ENCODE peak calls at places on chromosomes 6 and 20, in nine cellular contexts. One of them, this sample, is unnamed.

GRCh38 chr20:37920270-37920669 is 17.3 kb downstream of the VSTM2L start:
- DNase-seq in mucosa of descending colon: no peak
- DNase-seq in myocyte: no peak
- DNase-seq in NCI-H2081: no peak
- DNase-seq in hypothalamus: no peak
- DNase-seq in RPMI8226: peak
- DNase-seq in WTC11: no peak
- DNase-seq in left cardiac atrium: no peak
- DNase-seq in posterior vena cava: no peak
- DNase-seq in this sample: no peak

GRCh38 chr6:54935739-54936138 is 89.2 kb downstream of the FAM83B start:
- DNase-seq in mucosa of descending colon: no peak
- DNase-seq in myocyte: peak
- DNase-seq in NCI-H2081: no peak
- DNase-seq in hypothalamus: no peak
- DNase-seq in RPMI8226: no peak
- DNase-seq in WTC11: no peak
- DNase-seq in left cardiac atrium: no peak
- DNase-seq in posterior vena cava: no peak
- DNase-seq in this sample: no peak

GRCh38 chr6:41386594-41386993 is 51.2 kb downstream of the NCR2 start:
- DNase-seq in mucosa of descending colon: no peak
- DNase-seq in myocyte: no peak
- DNase-seq in NCI-H2081: no peak
- DNase-seq in hypothalamus: no peak
- DNase-seq in RPMI8226: no peak
- DNase-seq in WTC11: no peak
- DNase-seq in left cardiac atrium: no peak
- DNase-seq in posterior vena cava: no peak
- DNase-seq in this sample: no peak

GRCh38 chr20:21053002-21053762 is 53.0 kb downstream of the LINC00237 start:
- DNase-seq in mucosa of descending colon: no peak
- DNase-seq in myocyte: peak
- DNase-seq in NCI-H2081: no peak
- DNase-seq in hypothalamus: peak
- DNase-seq in RPMI8226: no peak
- DNase-seq in WTC11: peak
- DNase-seq in left cardiac atrium: no peak
- DNase-seq in posterior vena cava: no peak
- DNase-seq in this sample: no peak

GRCh38 chr6:42899871-42900270 is 16.0 kb upstream of the PTCRA start:
- DNase-seq in mucosa of descending colon: no peak
- DNase-seq in myocyte: peak
- DNase-seq in NCI-H2081: peak
- DNase-seq in hypothalamus: no peak
- DNase-seq in RPMI8226: no peak
- DNase-seq in WTC11: no peak
- DNase-seq in left cardiac atrium: no peak
- DNase-seq in posterior vena cava: peak
- DNase-seq in this sample: no peak

GRCh38 chr6:55255061-55255571 is 72.2 kb upstream of the GFRAL start:
- DNase-seq in mucosa of descending colon: no peak
- DNase-seq in myocyte: no peak
- DNase-seq in NCI-H2081: no peak
- DNase-seq in hypothalamus: no peak
- DNase-seq in RPMI8226: no peak
- DNase-seq in WTC11: no peak
- DNase-seq in left cardiac atrium: no peak
- DNase-seq in posterior vena cava: peak
- DNase-seq in this sample: no peak

GRCh38 chr20:1876217-1876921 is 18.8 kb upstream of the SIRPA start:
- DNase-seq in mucosa of descending colon: no peak
- DNase-seq in myocyte: no peak
- DNase-seq in NCI-H2081: no peak
- DNase-seq in hypothalamus: no peak
- DNase-seq in RPMI8226: peak
- DNase-seq in WTC11: no peak
- DNase-seq in left cardiac atrium: no peak
- DNase-seq in posterior vena cava: no peak
- DNase-seq in this sample: no peak

GRCh38 chr6:143805832-143806281 is 37.3 kb upstream of the LTV1 start:
- DNase-seq in mucosa of descending colon: no peak
- DNase-seq in myocyte: peak
- DNase-seq in NCI-H2081: no peak
- DNase-seq in hypothalamus: no peak
- DNase-seq in RPMI8226: no peak
- DNase-seq in WTC11: no peak
- DNase-seq in left cardiac atrium: no peak
- DNase-seq in posterior vena cava: no peak
- DNase-seq in this sample: no peak

GRCh38 chr6:79710127-79710526 is 79.0 kb downstream of the SH3BGRL2 start:
- DNase-seq in mucosa of descending colon: no peak
- DNase-seq in myocyte: no peak
- DNase-seq in NCI-H2081: no peak
- DNase-seq in hypothalamus: no peak
- DNase-seq in RPMI8226: no peak
- DNase-seq in WTC11: no peak
- DNase-seq in left cardiac atrium: no peak
- DNase-seq in posterior vena cava: no peak
- DNase-seq in this sample: no peak

GRCh38 chr20:846894-847278 is 13.4 kb downstream of the FAM110A start:
- DNase-seq in mucosa of descending colon: peak
- DNase-seq in myocyte: no peak
- DNase-seq in NCI-H2081: peak
- DNase-seq in hypothalamus: no peak
- DNase-seq in RPMI8226: no peak
- DNase-seq in WTC11: no peak
- DNase-seq in left cardiac atrium: no peak
- DNase-seq in posterior vena cava: peak
- DNase-seq in this sample: peak

GRCh38 chr6:41578714-41579610 is 32.8 kb downstream of the FOXP4 start:
- DNase-seq in mucosa of descending colon: peak
- DNase-seq in myocyte: no peak
- DNase-seq in NCI-H2081: no peak
- DNase-seq in hypothalamus: no peak
- DNase-seq in RPMI8226: no peak
- DNase-seq in WTC11: peak
- DNase-seq in left cardiac atrium: no peak
- DNase-seq in posterior vena cava: no peak
- DNase-seq in this sample: no peak

GRCh38 chr6:121187833-121188200 is 146.5 kb downstream of the TBC1D32 start:
- DNase-seq in mucosa of descending colon: no peak
- DNase-seq in myocyte: no peak
- DNase-seq in NCI-H2081: no peak
- DNase-seq in hypothalamus: no peak
- DNase-seq in RPMI8226: no peak
- DNase-seq in WTC11: no peak
- DNase-seq in left cardiac atrium: no peak
- DNase-seq in posterior vena cava: no peak
- DNase-seq in this sample: no peak

GRCh38 chr6:70823651-70824050 is 133.2 kb downstream of the B3GAT2 start:
- DNase-seq in mucosa of descending colon: no peak
- DNase-seq in myocyte: no peak
- DNase-seq in NCI-H2081: no peak
- DNase-seq in hypothalamus: no peak
- DNase-seq in RPMI8226: no peak
- DNase-seq in WTC11: no peak
- DNase-seq in left cardiac atrium: no peak
- DNase-seq in posterior vena cava: no peak
- DNase-seq in this sample: no peak

GRCh38 chr20:37879843-37880242 is 23.1 kb upstream of the VSTM2L start:
- DNase-seq in mucosa of descending colon: no peak
- DNase-seq in myocyte: no peak
- DNase-seq in NCI-H2081: no peak
- DNase-seq in hypothalamus: no peak
- DNase-seq in RPMI8226: no peak
- DNase-seq in WTC11: no peak
- DNase-seq in left cardiac atrium: no peak
- DNase-seq in posterior vena cava: no peak
- DNase-seq in this sample: no peak

GRCh38 chr6:30618270-30618787 is 689 bp downstream of the MRPS18B start:
- DNase-seq in mucosa of descending colon: peak
- DNase-seq in myocyte: no peak
- DNase-seq in NCI-H2081: no peak
- DNase-seq in hypothalamus: no peak
- DNase-seq in RPMI8226: peak
- DNase-seq in WTC11: no peak
- DNase-seq in left cardiac atrium: no peak
- DNase-seq in posterior vena cava: peak
- DNase-seq in this sample: no peak

GRCh38 chr6:119284861-119285521 is 64.6 kb downstream of the MAN1A1 start:
- DNase-seq in mucosa of descending colon: no peak
- DNase-seq in myocyte: no peak
- DNase-seq in NCI-H2081: no peak
- DNase-seq in hypothalamus: no peak
- DNase-seq in RPMI8226: peak
- DNase-seq in WTC11: peak
- DNase-seq in left cardiac atrium: no peak
- DNase-seq in posterior vena cava: no peak
- DNase-seq in this sample: no peak

This sample was measured in kidney.